ENCODE peak calls at places on chromosomes 4 and X, in six cellular contexts. C, O, Z, F, J and H are unnamed samples.

GRCh38 chr4:182916483-182917181 is 554 bp downstream of the DCTD start:
- DNase-seq in J (no peak), C (peak; percentile 79), O (no peak), F (peak; percentile 72), Z (no peak), H (no peak)

GRCh38 chrX:49041683-49042529 is 1.3 kb downstream of the TFE3 start:
- DNase-seq in J (no peak), O (peak; percentile 14), F (no peak), C (peak; percentile 73), Z (no peak), H (peak; percentile 29)

GRCh38 chr4:11397819-11398610 is 30.7 kb downstream of the HS3ST1 start:
- DNase-seq in O (no peak), Z (no peak), C (no peak), F (no peak), J (no peak), H (no peak)

GRCh38 chrX:16851421-16851820 is 18.7 kb downstream of the RBBP7 start:
- DNase-seq in C (peak; percentile 27), F (no peak), Z (no peak), J (no peak), O (no peak), H (no peak)

GRCh38 chrX:129058405-129058804 is 464.9 kb downstream of the SMARCA1 start:
- DNase-seq in Z (no peak), C (no peak), O (no peak), F (no peak), J (peak; percentile 9), H (no peak)

GRCh38 chrX:44903107-44903506 is 30.1 kb downstream of the KDM6A start:
- DNase-seq in O (peak; percentile 12), J (peak; percentile 50), F (no peak), C (peak; percentile 78), Z (no peak), H (no peak)

GRCh38 chr4:187184513-187184912 is 460.9 kb upstream of the FAT1 start:
- DNase-seq in Z (no peak), F (no peak), O (no peak), C (no peak), J (no peak), H (no peak)

GRCh38 chrX:153643431-153644351 is 3.3 kb upstream of the DUSP9 start:
- DNase-seq in F (no peak), C (no peak), Z (no peak), O (peak; percentile 77), J (no peak), H (peak; percentile 83)

GRCh38 chrX:131633285-131633917 is 89.5 kb downstream of the OR13H1 start:
- DNase-seq in J (peak; percentile 29), O (peak; percentile 55), Z (peak; percentile 4), C (peak; percentile 41), F (peak; percentile 53), H (peak; percentile 51)

GRCh38 chr4:38753021-38753806 is 29.6 kb downstream of the TLR10 start:
- DNase-seq in C (peak; percentile 99), F (peak; percentile 68), O (no peak), J (peak; percentile 38), Z (no peak), H (peak; percentile 19)

GRCh38 chr4:74117024-74117534 is 18.1 kb upstream of the CXCL2 start:
- DNase-seq in O (no peak), J (peak; percentile 40), Z (no peak), C (peak; percentile 98), F (no peak), H (no peak)

GRCh38 chrX:40278340-40279090 is 180.8 kb upstream of the BCOR start:
- DNase-seq in C (no peak), J (no peak), F (no peak), O (no peak), Z (no peak), H (no peak)

GRCh38 chrX:131841496-131842410 is 181.3 kb upstream of the STK26 start:
- DNase-seq in Z (no peak), C (peak; percentile 38), O (peak; percentile 68), F (peak; percentile 49), J (peak; percentile 50), H (peak; percentile 81)

GRCh38 chr4:153083447-153083921 is 120.8 kb upstream of the TRIM2 start:
- DNase-seq in C (peak; percentile 78), F (peak; percentile 56), O (peak; percentile 51), Z (peak; percentile 40), J (peak; percentile 72), H (peak; percentile 72)

GRCh38 chrX:47877327-47877726 is 40.6 kb downstream of the ZNF81 start:
- DNase-seq in Z (peak; percentile 9), J (no peak), C (no peak), O (no peak), F (no peak), H (no peak)

GRCh38 chrX:110180928-110181310 is 137.0 kb downstream of the AMMECR1 start:
- DNase-seq in F (no peak), Z (no peak), J (no peak), C (peak; percentile 36), O (no peak), H (no peak)

GRCh38 chr4:10298681-10299080 is 158.5 kb downstream of the ZNF518B start:
- DNase-seq in C (no peak), Z (no peak), J (no peak), F (no peak), O (no peak), H (no peak)

GRCh38 chrX:71236858-71237257 is 13.8 kb downstream of the GJB1 start:
- DNase-seq in O (no peak), C (no peak), Z (no peak), J (no peak), F (no peak), H (no peak)

GRCh38 chrX:130095249-130095648 is 15.0 kb downstream of the ELF4 start:
- DNase-seq in O (no peak), F (no peak), J (no peak), C (no peak), Z (no peak), H (no peak)

GRCh38 chrX:130100180-130100579 is 10.1 kb downstream of the ELF4 start:
- DNase-seq in C (no peak), O (no peak), F (no peak), Z (no peak), J (no peak), H (no peak)

GRCh38 chrX:130094712-130095111 is 15.6 kb downstream of the ELF4 start:
- DNase-seq in Z (no peak), J (no peak), C (no peak), F (no peak), O (no peak), H (no peak)

GRCh38 chrX:130098202-130098552 is 12.1 kb downstream of the ELF4 start:
- DNase-seq in C (no peak), Z (no peak), F (no peak), J (no peak), O (no peak), H (no peak)

GRCh38 chrX:130097507-130098201 is 12.6 kb downstream of the ELF4 start:
- DNase-seq in J (peak; percentile 50), F (no peak), O (peak; percentile 60), C (no peak), Z (no peak), H (peak; percentile 88)
- TF ChIP-seq RFX5 in J (no peak), F (no peak), O (no peak), C (no peak), Z (no peak), H (no peak)

DNA sequence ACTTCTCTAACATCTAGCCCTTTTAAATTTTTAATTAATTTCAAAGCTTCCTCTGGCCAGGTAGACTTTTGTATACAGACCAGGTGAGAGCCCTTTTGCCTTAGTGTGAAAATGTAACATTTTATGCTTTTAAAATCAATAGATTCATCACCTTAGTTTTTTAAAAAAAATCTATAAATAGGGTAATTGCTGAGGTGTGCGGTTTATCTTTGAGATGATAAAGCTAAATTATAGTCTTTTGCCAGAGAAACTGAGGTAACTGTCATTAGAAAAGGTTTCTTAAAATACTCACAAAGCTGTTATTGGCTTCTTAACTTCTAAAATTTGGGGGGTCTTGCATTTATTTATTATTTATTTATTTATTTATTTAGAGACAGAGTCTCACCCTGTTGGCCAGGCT is 62.9 kb downstream of the NELFA start:
- DNase-seq in C (no peak), F (no peak), J (no peak), Z (no peak), O (no peak), H (no peak)
- H3K36me3 ChIP-seq in C (peaks cover 20% of the 10 kb centered on the region), F (peaks cover 17% of the 10 kb centered on the region), J (peaks cover 13% of the 10 kb centered on the region), Z (peaks cover 35% of the 10 kb centered on the region), O (peaks cover 87% of the 10 kb centered on the region), H (peaks cover 47% of the 10 kb centered on the region)

DNA sequence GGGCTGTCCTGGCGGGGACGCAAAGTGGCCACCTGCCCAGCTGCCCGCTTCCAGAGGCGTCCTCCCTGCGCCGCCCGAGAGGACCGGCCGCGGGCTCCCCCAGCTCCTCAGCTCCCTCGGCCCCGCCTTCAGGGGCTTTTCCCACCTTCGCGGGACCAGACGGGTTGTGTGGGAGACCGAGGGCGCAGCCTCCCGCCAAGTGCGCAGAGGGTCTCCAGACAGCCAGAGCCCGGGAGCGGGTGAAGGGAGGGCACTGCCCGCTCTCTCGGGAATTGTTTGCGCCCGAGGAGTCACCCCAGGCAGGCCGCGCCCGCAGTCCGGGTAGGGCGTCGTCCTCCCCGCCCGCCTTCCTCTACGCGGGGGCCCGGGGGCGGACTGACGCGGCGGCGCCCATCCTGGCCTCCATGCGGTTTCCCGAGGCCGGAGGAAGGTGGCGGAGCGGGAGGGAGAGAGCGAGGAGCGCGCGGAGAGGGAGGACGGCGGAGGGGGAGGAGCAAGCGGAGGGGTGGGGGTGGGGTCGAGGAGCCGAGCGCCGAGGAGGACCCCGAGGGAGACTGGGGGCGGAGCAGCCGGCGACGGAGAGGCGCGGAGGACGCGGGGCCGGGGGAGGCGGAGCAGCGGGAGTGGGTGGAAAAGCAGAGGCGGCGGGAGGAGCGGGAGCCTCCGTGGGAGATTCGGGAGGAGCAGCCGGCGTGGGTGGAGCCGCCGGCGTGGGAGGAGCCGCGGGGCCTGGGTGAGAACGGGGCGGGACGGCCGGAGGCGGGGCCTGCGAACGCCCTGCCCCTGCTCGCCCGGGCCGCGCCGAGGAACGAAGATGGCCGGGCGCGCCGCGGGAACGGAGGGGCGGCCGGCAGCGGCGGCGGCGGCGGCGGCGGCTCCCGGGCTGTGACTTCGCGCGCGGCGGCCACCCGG is 47.6 kb downstream of the CLDN34 start:
- DNase-seq in J (peak; percentile 48), C (peak; percentile 84), F (peak; percentile 82), Z (no peak), O (peak; percentile 91), H (peak; percentile 92)
- H2AFZ ChIP-seq in J (no peak overlapping the region), C (peak overlapping the region; percentile 91), F (no peak overlapping the region), Z (peak overlapping the region; percentile 41), O (no peak overlapping the region), H (peak overlapping the region; percentile 70)

GRCh38 chrX:134734343-134735001 is 76.2 kb upstream of the PLAC1 start:
- DNase-seq in O (no peak), C (peak; percentile 80), J (no peak), Z (no peak), F (no peak), H (peak; percentile 29)

GRCh38 chrX:134737721-134738369 is 79.6 kb upstream of the PLAC1 start:
- DNase-seq in J (no peak), F (no peak), O (no peak), Z (no peak), C (no peak), H (no peak)

GRCh38 chrX:134737061-134737460 is 78.8 kb upstream of the PLAC1 start:
- DNase-seq in F (no peak), C (peak; percentile 41), Z (no peak), O (no peak), J (no peak), H (no peak)

GRCh38 chrX:134735015-134735414 is 76.7 kb upstream of the PLAC1 start:
- DNase-seq in O (no peak), Z (no peak), C (no peak), J (no peak), F (no peak), H (no peak)

DNA sequence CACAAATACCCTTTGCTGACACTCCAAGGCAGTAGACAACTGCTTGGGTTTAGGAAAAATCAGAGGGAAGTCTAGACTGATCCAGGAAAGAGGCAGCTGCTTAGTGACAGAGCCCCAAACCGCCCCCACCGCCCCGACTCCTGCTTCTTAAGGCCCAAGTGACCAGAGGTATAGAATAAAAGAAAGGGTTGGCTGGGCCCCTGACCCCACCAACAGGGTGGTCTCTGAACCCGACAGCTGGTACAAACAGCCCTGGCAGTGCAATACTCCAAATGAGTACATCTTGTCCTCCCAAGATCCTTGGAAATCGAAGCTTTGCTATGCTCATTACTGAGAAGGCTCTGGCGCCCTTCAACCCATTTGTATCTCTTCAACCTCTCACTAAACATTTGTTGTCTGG is 78.1 kb upstream of the PLAC1 start:
- DNase-seq in Z (no peak), C (no peak), J (no peak), F (no peak), O (no peak), H (no peak)
- TF ChIP-seq RFX5 in Z (no peak), C (no peak), J (no peak), F (no peak), O (no peak), H (no peak)